ENCODE peak calls at places on chromosome 13, in four cellular contexts. One of them, this sample, is unnamed.

GRCh38 chr13:40470665-40471064 is 195.8 kb downstream of the FOXO1 start:
- DNase-seq in NCI-H774: no peak
- DNase-seq in fibroblast of mammary gland: peak; percentile 36
- DNase-seq in cerebellar nuclear complex: no peak
- DNase-seq in this sample: no peak

GRCh38 chr13:76225815-76226489 is 589.8 kb downstream of the LMO7 start:
- DNase-seq in NCI-H774: no peak
- DNase-seq in cerebellar nuclear complex: no peak
- DNase-seq in fibroblast of mammary gland: peak; percentile 69
- DNase-seq in this sample: no peak

GRCh38 chr13:43006893-43007631 is 15.0 kb upstream of the EPSTI1 start:
- DNase-seq in cerebellar nuclear complex: no peak
- DNase-seq in fibroblast of mammary gland: peak; percentile 72
- DNase-seq in NCI-H774: no peak
- DNase-seq in this sample: no peak

GRCh38 chr13:37621811-37622361 is 23.3 kb upstream of the POSTN start:
- DNase-seq in cerebellar nuclear complex: no peak
- DNase-seq in fibroblast of mammary gland: peak; percentile 97
- DNase-seq in NCI-H774: no peak
- DNase-seq in this sample: no peak

GRCh38 chr13:21344662-21345176 is 114.4 kb downstream of the ZDHHC20 start:
- DNase-seq in NCI-H774: no peak
- DNase-seq in cerebellar nuclear complex: no peak
- DNase-seq in fibroblast of mammary gland: no peak
- DNase-seq in this sample: no peak

GRCh38 chr13:106526748-106527488 is 8.5 kb downstream of the EFNB2 start:
- DNase-seq in fibroblast of mammary gland: no peak
- DNase-seq in cerebellar nuclear complex: no peak
- DNase-seq in NCI-H774: no peak
- DNase-seq in this sample: no peak

GRCh38 chr13:42821437-42821836 is 40.1 kb downstream of the FAM216B start:
- DNase-seq in fibroblast of mammary gland: peak; percentile 97
- DNase-seq in cerebellar nuclear complex: no peak
- DNase-seq in NCI-H774: no peak
- DNase-seq in this sample: no peak

GRCh38 chr13:112771877-112772538 is 82.2 kb downstream of the ATP11A start:
- DNase-seq in cerebellar nuclear complex: no peak
- DNase-seq in NCI-H774: no peak
- DNase-seq in fibroblast of mammary gland: no peak
- DNase-seq in this sample: no peak

GRCh38 chr13:32224916-32225315 is 90.2 kb downstream of the ZAR1L start:
- DNase-seq in cerebellar nuclear complex: no peak
- DNase-seq in NCI-H774: no peak
- DNase-seq in fibroblast of mammary gland: no peak
- DNase-seq in this sample: no peak

GRCh38 chr13:95388420-95389079 is 87.3 kb upstream of the ABCC4 start:
- DNase-seq in cerebellar nuclear complex: no peak
- DNase-seq in NCI-H774: no peak
- DNase-seq in fibroblast of mammary gland: no peak
- DNase-seq in this sample: no peak

GRCh38 chr13:112592647-112593046 is 4.7 kb upstream of the TUBGCP3 start:
- DNase-seq in NCI-H774: no peak
- DNase-seq in cerebellar nuclear complex: no peak
- DNase-seq in fibroblast of mammary gland: no peak
- DNase-seq in this sample: no peak

GRCh38 chr13:85841427-85841826 is 42.2 kb upstream of the SLITRK6 start:
- DNase-seq in NCI-H774: no peak
- DNase-seq in cerebellar nuclear complex: no peak
- DNase-seq in fibroblast of mammary gland: no peak
- DNase-seq in this sample: no peak

GRCh38 chr13:48333976-48334375 is 30.4 kb downstream of the RB1 start:
- DNase-seq in fibroblast of mammary gland: peak; percentile 53
- DNase-seq in cerebellar nuclear complex: no peak
- DNase-seq in NCI-H774: no peak
- DNase-seq in this sample: no peak

GRCh38 chr13:43686557-43686956 is 100.2 kb downstream of the ENOX1 start:
- DNase-seq in NCI-H774: no peak
- DNase-seq in cerebellar nuclear complex: no peak
- DNase-seq in fibroblast of mammary gland: peak; percentile 98
- DNase-seq in this sample: no peak

GRCh38 chr13:95627590-95627989 is 16.9 kb downstream of the DZIP1 start:
- DNase-seq in fibroblast of mammary gland: peak; percentile 73
- DNase-seq in cerebellar nuclear complex: no peak
- DNase-seq in NCI-H774: no peak
- DNase-seq in this sample: no peak

GRCh38 chr13:25761041-25761440 is 290.8 kb downstream of the SHISA2 start:
- DNase-seq in NCI-H774: no peak
- DNase-seq in fibroblast of mammary gland: no peak
- DNase-seq in cerebellar nuclear complex: no peak
- DNase-seq in this sample: no peak

GRCh38 chr13:73171926-73172325 is 113.1 kb downstream of the KLF5 start:
- DNase-seq in NCI-H774: no peak
- DNase-seq in cerebellar nuclear complex: no peak
- DNase-seq in fibroblast of mammary gland: peak; percentile 12
- DNase-seq in this sample: no peak

GRCh38 chr13:27132538-27132937 is 39.1 kb downstream of the USP12 start:
- DNase-seq in NCI-H774: no peak
- DNase-seq in cerebellar nuclear complex: no peak
- DNase-seq in fibroblast of mammary gland: no peak
- DNase-seq in this sample: no peak

GRCh38 chr13:64798422-64798821 is 2431.7 kb downstream of the PCDH9 start:
- DNase-seq in NCI-H774: no peak
- DNase-seq in cerebellar nuclear complex: no peak
- DNase-seq in fibroblast of mammary gland: no peak
- DNase-seq in this sample: no peak